ENCODE peak calls at places on chromosomes 3 and 15, in eight cellular contexts. Q is HFFc6, R is IMR-90, E is iris pigment epithelial cell, W is B cell, F is HT1080, H is fibroblast of lung, N is MM.1S. I is an unnamed sample.

GRCh38 chr15:63043391-63044076 is 987 bp downstream of the TPM1 start:
- DNase-seq in Q (no peak), R (no peak), E (peak), W (peak), F (no peak), H (no peak), N (no peak), I (no peak)

GRCh38 chr3:18562364-18563154 is 137.4 kb upstream of the SATB1 start:
- DNase-seq in Q (no peak), R (no peak), E (no peak), W (no peak), F (no peak), H (no peak), N (no peak), I (no peak)

GRCh38 chr15:85407421-85408269 is 27.2 kb downstream of the AKAP13 start:
- DNase-seq in Q (peak), R (peak), E (peak), W (peak), F (peak), H (peak), N (peak), I (peak)

GRCh38 chr15:52673312-52673711 is 5.9 kb downstream of the ATOSA start:
- DNase-seq in Q (no peak), R (peak), E (peak), W (no peak), F (no peak), H (no peak), N (no peak), I (no peak)

GRCh38 chr3:190003730-190004129 is 117.0 kb downstream of the P3H2 start:
- DNase-seq in Q (peak), R (peak), E (peak), W (no peak), F (peak), H (peak), N (no peak), I (no peak)

GRCh38 chr15:85667491-85668424 is 127.0 kb downstream of the KLHL25 start:
- DNase-seq in Q (peak), R (peak), E (peak), W (peak), F (peak), H (peak), N (peak), I (no peak)

GRCh38 chr3:149004622-149005021 is 13.3 kb downstream of the GYG1 start:
- DNase-seq in Q (peak), R (peak), E (peak), W (no peak), F (no peak), H (peak), N (no peak), I (no peak)

GRCh38 chr15:32657198-32657886 is 15.8 kb downstream of the SCG5 start:
- DNase-seq in Q (no peak), R (no peak), E (no peak), W (no peak), F (no peak), H (no peak), N (peak), I (no peak)

GRCh38 chr3:147540921-147541320 is 131.8 kb downstream of the ZIC1 start:
- DNase-seq in Q (no peak), R (no peak), E (no peak), W (no peak), F (no peak), H (no peak), N (no peak), I (no peak)

GRCh38 chr3:122458992-122459391 is 43.1 kb upstream of the WDR5B start:
- DNase-seq in Q (peak), R (peak), E (peak), W (peak), F (peak), H (peak), N (no peak), I (no peak)

GRCh38 chr3:61030469-61031035 is 220.7 kb downstream of the FHIT start:
- DNase-seq in Q (no peak), R (no peak), E (peak), W (no peak), F (peak), H (peak), N (no peak), I (no peak)

GRCh38 chr3:67558429-67558828 is 96.0 kb downstream of the SUCLG2 start:
- DNase-seq in Q (no peak), R (peak), E (peak), W (no peak), F (no peak), H (peak), N (no peak), I (no peak)

GRCh38 chr3:174949523-174949922 is 90.4 kb downstream of the NAALADL2 start:
- DNase-seq in Q (peak), R (peak), E (peak), W (no peak), F (peak), H (peak), N (no peak), I (no peak)

GRCh38 chr15:39270976-39271375 is 309.9 kb upstream of the THBS1 start:
- DNase-seq in Q (peak), R (peak), E (peak), W (no peak), F (peak), H (peak), N (no peak), I (no peak)

GRCh38 chr3:58260261-58260731 is 22.7 kb downstream of the ABHD6 start:
- DNase-seq in Q (peak), R (peak), E (peak), W (no peak), F (peak), H (peak), N (no peak), I (no peak)

GRCh38 chr3:149650828-149651227 is 7.0 kb downstream of the WWTR1 start:
- DNase-seq in Q (no peak), R (no peak), E (no peak), W (no peak), F (no peak), H (no peak), N (no peak), I (no peak)

GRCh38 chr3:182508896-182509295 is 284.4 kb upstream of the ATP11B start:
- DNase-seq in Q (no peak), R (no peak), E (no peak), W (no peak), F (no peak), H (no peak), N (no peak), I (no peak)

GRCh38 chr3:129695203-129695602 is 88.7 kb upstream of the PLXND1 start:
- DNase-seq in Q (peak), R (peak), E (peak), W (no peak), F (no peak), H (peak), N (no peak), I (no peak)

GRCh38 chr3:78260388-78260787 is 1220.5 kb downstream of the ROBO2 start:
- DNase-seq in Q (no peak), R (no peak), E (no peak), W (no peak), F (no peak), H (no peak), N (no peak), I (no peak)

GRCh38 chr3:36227982-36228381 is 152.3 kb upstream of the STAC start:
- DNase-seq in Q (no peak), R (no peak), E (no peak), W (no peak), F (no peak), H (no peak), N (no peak), I (no peak)

GRCh38 chr3:47250309-47251060 is 32.1 kb downstream of the KIF9 start:
- DNase-seq in Q (peak), R (peak), E (peak), W (no peak), F (peak), H (peak), N (no peak), I (peak)

GRCh38 chr3:32098528-32098927 is 7.9 kb upstream of the GPD1L start:
- DNase-seq in Q (no peak), R (no peak), E (no peak), W (no peak), F (no peak), H (no peak), N (no peak), I (no peak)

GRCh38 chr3:107285197-107285596 is 92.0 kb upstream of the CCDC54 start:
- DNase-seq in Q (peak), R (peak), E (peak), W (no peak), F (peak), H (peak), N (no peak), I (no peak)

GRCh38 chr15:33067456-33067855 is 127.1 kb downstream of the FMN1 start:
- DNase-seq in Q (peak), R (peak), E (peak), W (no peak), F (peak), H (peak), N (no peak), I (no peak)

GRCh38 chr3:191120447-191121304 is 78.4 kb upstream of the OSTN start:
- DNase-seq in Q (no peak), R (no peak), E (no peak), W (no peak), F (no peak), H (no peak), N (no peak), I (no peak)

I was measured in left lung.